ENCODE peak calls at places on chromosomes 2 and 18, in nine cellular contexts. K is neural crest cell, I is choroid plexus epithelial cell, R is mucosa of descending colon, B is upper lobe of left lung, D is thoracic aorta, Y is GM13976, A is pancreas, L is AG04450. E is an unnamed sample.

GRCh38 chr2:105141099-105141614 is 100.4 kb upstream of the GPR45 start:
- DNase-seq in K (no peak), I (no peak), R (no peak), B (no peak), D (no peak), Y (no peak), A (no peak), L (no peak), E (no peak)

GRCh38 chr2:31337860-31338259 is 76.7 kb downstream of the XDH start:
- DNase-seq in K (no peak), I (peak), R (no peak), B (no peak), D (no peak), Y (no peak), A (no peak), L (peak), E (no peak)

GRCh38 chr18:389658-390357 is 110.7 kb downstream of the COLEC12 start:
- DNase-seq in K (no peak), I (peak), R (no peak), B (no peak), D (no peak), Y (no peak), A (no peak), L (no peak), E (no peak)

GRCh38 chr2:7452110-7452851 is 535.1 kb downstream of the RNF144A start:
- DNase-seq in K (no peak), I (no peak), R (no peak), B (no peak), D (no peak), Y (no peak), A (no peak), L (no peak), E (no peak)

GRCh38 chr2:110800611-110801402 is 68.4 kb downstream of the ACOXL start:
- DNase-seq in K (no peak), I (no peak), R (no peak), B (no peak), D (no peak), Y (no peak), A (no peak), L (no peak), E (no peak)

GRCh38 chr2:50108245-50108644 is 923.7 kb downstream of the NRXN1 start:
- DNase-seq in K (no peak), I (no peak), R (no peak), B (no peak), D (no peak), Y (no peak), A (no peak), L (no peak), E (no peak)

GRCh38 chr2:151947524-151948165 is 119.4 kb upstream of the ARL5A start:
- DNase-seq in K (no peak), I (peak), R (peak), B (peak), D (peak), Y (no peak), A (peak), L (no peak), E (no peak)

GRCh38 chr2:216632321-216632951 is 784 bp upstream of the IGFBP2 start:
- DNase-seq in K (peak), I (no peak), R (no peak), B (no peak), D (no peak), Y (no peak), A (no peak), L (no peak), E (no peak)

GRCh38 chr2:165794520-165794882 is 454 bp upstream of the GALNT3 start:
- DNase-seq in K (no peak), I (peak), R (peak), B (peak), D (no peak), Y (peak), A (no peak), L (no peak), E (no peak)

GRCh38 chr18:45626330-45627203 is 11.3 kb downstream of the SLC14A2 start:
- DNase-seq in K (peak), I (peak), R (no peak), B (no peak), D (no peak), Y (no peak), A (no peak), L (no peak), E (no peak)

GRCh38 chr2:19846030-19846429 is 55.8 kb downstream of the TTC32 start:
- DNase-seq in K (no peak), I (no peak), R (no peak), B (no peak), D (no peak), Y (no peak), A (no peak), L (no peak), E (peak)

GRCh38 chr2:38074775-38075435 is 1.0 kb downstream of the CYP1B1 start:
- DNase-seq in K (peak), I (peak), R (no peak), B (peak), D (no peak), Y (peak), A (no peak), L (no peak), E (peak)

GRCh38 chr2:136858656-136859055 is 93.3 kb downstream of the THSD7B start:
- DNase-seq in K (no peak), I (no peak), R (no peak), B (no peak), D (no peak), Y (no peak), A (no peak), L (no peak), E (no peak)

GRCh38 chr18:77052656-77053309 is 79.8 kb downstream of the MBP start:
- DNase-seq in K (no peak), I (no peak), R (no peak), B (peak), D (no peak), Y (no peak), A (no peak), L (no peak), E (no peak)

GRCh38 chr2:100063459-100063953 is 78.9 kb downstream of the AFF3 start:
- DNase-seq in K (no peak), I (no peak), R (no peak), B (no peak), D (no peak), Y (no peak), A (no peak), L (no peak), E (no peak)

GRCh38 chr2:71156531-71156930 is 26.1 kb downstream of the MPHOSPH10 start:
- DNase-seq in K (no peak), I (peak), R (no peak), B (no peak), D (no peak), Y (no peak), A (no peak), L (peak), E (no peak)

GRCh38 chr2:122341007-122341406 is 585.6 kb downstream of the TSN start:
- DNase-seq in K (no peak), I (no peak), R (no peak), B (no peak), D (no peak), Y (no peak), A (no peak), L (no peak), E (no peak)

GRCh38 chr2:109722026-109722425 is 72.1 kb upstream of the RGPD5 start:
- DNase-seq in K (no peak), I (no peak), R (no peak), B (no peak), D (no peak), Y (no peak), A (peak), L (no peak), E (peak)

GRCh38 chr2:56169521-56169920 is 14.3 kb upstream of the CCDC85A start:
- DNase-seq in K (no peak), I (no peak), R (no peak), B (no peak), D (no peak), Y (no peak), A (no peak), L (no peak), E (no peak)

GRCh38 chr2:238361877-238362276 is 41.6 kb downstream of the TRAF3IP1 start:
- DNase-seq in K (no peak), I (no peak), R (no peak), B (no peak), D (no peak), Y (no peak), A (no peak), L (no peak), E (no peak)

GRCh38 chr18:28715206-28715605 is 538.3 kb upstream of the CDH2 start:
- DNase-seq in K (no peak), I (peak), R (no peak), B (no peak), D (no peak), Y (no peak), A (no peak), L (no peak), E (no peak)

GRCh38 chr2:9725106-9725505 is 94.3 kb upstream of the YWHAQ start:
- DNase-seq in K (no peak), I (no peak), R (no peak), B (no peak), D (no peak), Y (no peak), A (no peak), L (no peak), E (no peak)

GRCh38 chr2:37291680-37292079 is 33.0 kb downstream of the PRKD3 start:
- DNase-seq in K (no peak), I (no peak), R (no peak), B (no peak), D (no peak), Y (no peak), A (no peak), L (no peak), E (no peak)

GRCh38 chr2:233915133-233915532 is 2.0 kb upstream of the TRPM8 start:
- DNase-seq in K (no peak), I (peak), R (peak), B (no peak), D (no peak), Y (no peak), A (no peak), L (no peak), E (no peak)

GRCh38 chr2:121130301-121130850 is 154.6 kb downstream of the TFCP2L1 start:
- DNase-seq in K (no peak), I (no peak), R (no peak), B (no peak), D (no peak), Y (no peak), A (no peak), L (no peak), E (no peak)

GRCh38 chr2:138182276-138182675 is 218.0 kb downstream of the HNMT start:
- DNase-seq in K (no peak), I (no peak), R (no peak), B (no peak), D (no peak), Y (no peak), A (no peak), L (no peak), E (no peak)

GRCh38 chr2:138183700-138184099 is 219.4 kb downstream of the HNMT start:
- DNase-seq in K (no peak), I (no peak), R (no peak), B (no peak), D (no peak), Y (no peak), A (no peak), L (no peak), E (no peak)

GRCh38 chr2:138182913-138183312 is 218.6 kb downstream of the HNMT start:
- DNase-seq in K (no peak), I (peak), R (no peak), B (no peak), D (no peak), Y (no peak), A (no peak), L (no peak), E (no peak)

GRCh38 chr2:138177693-138178092 is 213.4 kb downstream of the HNMT start:
- DNase-seq in K (no peak), I (no peak), R (no peak), B (no peak), D (no peak), Y (no peak), A (no peak), L (no peak), E (no peak)

GRCh38 chr2:138180691-138181386 is 216.6 kb downstream of the HNMT start:
- DNase-seq in K (no peak), I (peak), R (no peak), B (no peak), D (no peak), Y (no peak), A (no peak), L (no peak), E (no peak)
- TF ChIP-seq CTCF in K (no peak), I (peak), R (no peak), B (no peak), D (no peak), Y (no peak), A (no peak), L (peak), E (peak)

GRCh38 chr18:24402209-24402785 is 4.7 kb upstream of the OSBPL1A start:
- DNase-seq in K (peak), I (no peak), R (peak), B (no peak), D (no peak), Y (no peak), A (no peak), L (no peak), E (no peak)
- TF ChIP-seq CTCF in K (peak), I (peak), R (no peak), B (no peak), D (no peak), Y (no peak), A (no peak), L (peak), E (no peak)

GRCh38 chr18:66734451-66734850 is 130.6 kb upstream of the CDH19 start:
- DNase-seq in K (no peak), I (peak), R (no peak), B (no peak), D (no peak), Y (no peak), A (no peak), L (no peak), E (no peak)
- TF ChIP-seq CTCF in K (no peak), I (no peak), R (no peak), B (no peak), D (no peak), Y (no peak), A (no peak), L (no peak), E (no peak)

DNA sequence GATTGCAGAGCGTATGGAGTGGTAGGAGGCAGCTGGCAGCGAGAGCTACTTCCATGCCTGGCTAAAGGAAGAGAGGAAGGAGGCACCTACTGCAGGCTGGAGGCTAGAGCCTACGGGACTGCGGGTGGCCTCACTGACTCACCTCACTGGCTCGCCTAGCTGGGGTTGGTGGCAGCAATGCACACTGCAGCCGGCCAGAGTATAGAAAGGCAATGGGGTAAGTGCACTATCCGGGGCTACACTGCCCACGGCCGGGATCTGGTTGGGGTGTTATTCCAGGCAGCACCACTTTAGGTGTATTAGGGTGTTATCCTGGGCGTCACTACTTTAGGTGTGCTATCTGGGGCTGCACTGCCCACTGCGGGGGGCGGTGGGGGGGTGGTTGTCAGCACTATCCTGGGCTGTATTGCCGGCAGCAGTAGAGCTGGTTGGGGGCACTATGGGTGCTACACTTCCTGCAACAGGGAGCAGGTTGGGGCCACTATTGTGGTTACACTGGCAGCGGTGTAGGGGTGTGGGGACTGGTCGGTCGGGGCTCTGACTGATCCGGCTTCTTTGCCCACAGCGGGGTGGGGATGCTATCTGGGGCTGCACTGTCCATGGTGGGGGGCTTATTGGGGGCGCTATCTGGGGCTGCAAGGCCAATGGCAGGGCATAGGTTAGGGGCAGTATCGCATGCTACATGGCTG is 33.3 kb upstream of the ANKRD62 start:
- DNase-seq in K (no peak), I (no peak), R (no peak), B (no peak), D (no peak), Y (no peak), A (no peak), L (no peak), E (no peak)
- TF ChIP-seq CTCF in K (no peak), I (no peak), R (no peak), B (no peak), D (no peak), Y (no peak), A (no peak), L (no peak), E (no peak)